ENCODE peak calls at places on chromosomes 12 and 14, in five cellular contexts. K is central memory CD8-positive, alpha-beta T cell; G is stimulated activated CD4-positive, alpha-beta T cell treated with anti-CD3 and anti-CD28 coated beads, Interleukin-1b, Interleukin-23, amount 100 ng/mL, for 1 hour; H is NCI-H524; U is cardiac muscle cell. Q is an unnamed sample.

GRCh38 chr12:57430931-57431566 is at the start of gene R3HDM2:
- DNase-seq in K (peak; percentile 93), G (peak; percentile 89), H (peak; percentile 91), U (peak; percentile 95), Q (peak; percentile 100)

GRCh38 chr12:116434155-116435065 is 124.8 kb upstream of the MAP1LC3B2 start:
- DNase-seq in K (no peak), G (no peak), H (peak; percentile 32), U (peak; percentile 89), Q (peak; percentile 47)

GRCh38 chr14:58977366-58977765 is 211.1 kb upstream of the DAAM1 start:
- DNase-seq in K (no peak), G (no peak), H (no peak), U (no peak), Q (no peak)

GRCh38 chr12:110744697-110745264 is 2.1 kb upstream of the PPP1CC start:
- DNase-seq in K (no peak), G (no peak), H (no peak), U (no peak), Q (no peak)

GRCh38 chr12:10159280-10159679 is 12.7 kb downstream of the OLR1 start:
- DNase-seq in K (no peak), G (no peak), H (no peak), U (no peak), Q (no peak)

GRCh38 chr14:75259510-75259855 is 19.1 kb upstream of the FOS start:
- DNase-seq in K (no peak), G (no peak), H (peak; percentile 85), U (no peak), Q (no peak)

GRCh38 chr12:113174461-113175384 is 10.6 kb downstream of the DDX54 start:
- DNase-seq in K (peak; percentile 67), G (peak; percentile 70), H (peak; percentile 19), U (peak; percentile 67), Q (peak; percentile 22)

GRCh38 chr12:113184098-113184899 is 979 bp downstream of the DDX54 start:
- DNase-seq in K (no peak), G (no peak), H (no peak), U (no peak), Q (no peak)

GRCh38 chr12:75457191-75457590 is 23.4 kb upstream of the GLIPR1 start:
- DNase-seq in K (no peak), G (no peak), H (no peak), U (no peak), Q (no peak)

GRCh38 chr12:104138747-104139186 is 757 bp upstream of the NFYB start:
- DNase-seq in K (no peak), G (no peak), H (peak; percentile 29), U (peak; percentile 26), Q (no peak)

GRCh38 chr14:55938249-55938791 is 179.9 kb upstream of the PELI2 start:
- DNase-seq in K (no peak), G (no peak), H (peak; percentile 45), U (no peak), Q (peak; percentile 3)

GRCh38 chr12:86711716-86712115 is 455.5 kb upstream of the MGAT4C start:
- DNase-seq in K (no peak), G (no peak), H (no peak), U (no peak), Q (no peak)

GRCh38 chr14:54127526-54127925 is 170.9 kb upstream of the BMP4 start:
- DNase-seq in K (no peak), G (no peak), H (peak; percentile 13), U (no peak), Q (no peak)

GRCh38 chr12:29066061-29066588 is 83.0 kb upstream of the FAR2 start:
- DNase-seq in K (no peak), G (no peak), H (no peak), U (no peak), Q (no peak)

GRCh38 chr12:131700271-131700670 is 10.6 kb upstream of the SFSWAP start:
- DNase-seq in K (no peak), G (no peak), H (no peak), U (no peak), Q (no peak)

GRCh38 chr14:101478796-101479410 is 82.4 kb upstream of the DIO3 start:
- DNase-seq in K (no peak), G (no peak), H (no peak), U (no peak), Q (no peak)

GRCh38 chr12:124294686-124295315 is at the start of gene RFLNA:
- DNase-seq in K (no peak), G (no peak), H (peak; percentile 17), U (peak; percentile 59), Q (no peak)

GRCh38 chr14:69711065-69711464 is 55.9 kb upstream of the SRSF5 start:
- DNase-seq in K (no peak), G (no peak), H (peak; percentile 100), U (peak; percentile 24), Q (no peak)